ENCODE peak calls at places on chromosomes 6 and 20, in six cellular contexts. F, K, U, S, C and P are unnamed samples.

GRCh38 chr6:71676298-71676697 is 210.1 kb upstream of the RIMS1 start:
- DNase-seq in K (no peak), U (no peak), F (no peak), S (no peak), C (no peak), P (no peak)

GRCh38 chr6:152775441-152775840 is 24.8 kb downstream of the VIP start:
- DNase-seq in C (no peak), K (no peak), S (no peak), F (peak), U (no peak), P (no peak)

GRCh38 chr6:43308101-43308989 is at the start of gene CRIP3:
- DNase-seq in C (no peak), K (peak), F (peak), U (peak), S (no peak), P (peak)

GRCh38 chr6:113328886-113329381 is 528.2 kb upstream of the MARCKS start:
- DNase-seq in F (no peak), K (no peak), C (no peak), U (no peak), S (no peak), P (no peak)

GRCh38 chr6:106119991-106120390 is 33.9 kb downstream of the PRDM1 start:
- DNase-seq in C (no peak), F (no peak), U (no peak), K (no peak), S (no peak), P (no peak)

GRCh38 chr6:100479180-100480035 is 14.7 kb upstream of the SIM1 start:
- DNase-seq in U (peak), K (peak), S (no peak), F (peak), C (no peak), P (no peak)

GRCh38 chr6:147205690-147206600 is 1.7 kb downstream of the STXBP5 start:
- DNase-seq in S (no peak), K (no peak), U (no peak), F (no peak), C (no peak), P (no peak)

GRCh38 chr6:157099912-157100593 is 223.3 kb downstream of the TMEM242 start:
- DNase-seq in K (no peak), S (no peak), U (no peak), F (no peak), C (no peak), P (no peak)

GRCh38 chr20:44075191-44075949 is 111.6 kb downstream of the JPH2 start:
- DNase-seq in C (no peak), U (no peak), F (no peak), K (no peak), S (no peak), P (no peak)

GRCh38 chr6:167559675-167560479 is 235.0 kb downstream of the TTLL2 start:
- DNase-seq in C (no peak), U (no peak), F (no peak), K (no peak), S (no peak), P (no peak)

GRCh38 chr6:131916847-131917246 is 34.3 kb downstream of the CCN2 start:
- DNase-seq in S (no peak), U (no peak), F (no peak), C (no peak), K (no peak), P (no peak)

GRCh38 chr6:132188865-132189264 is 212.4 kb downstream of the MOXD1 start:
- DNase-seq in S (no peak), U (no peak), C (no peak), K (no peak), F (no peak), P (no peak)

GRCh38 chr6:108581237-108581931 is 20.7 kb downstream of the FOXO3 start:
- DNase-seq in F (peak), S (no peak), U (no peak), K (no peak), C (no peak), P (no peak)

GRCh38 chr20:49259799-49260198 is 18.1 kb downstream of the ZNFX1 start:
- DNase-seq in S (no peak), C (no peak), U (no peak), F (no peak), K (no peak), P (no peak)

GRCh38 chr20:4800131-4800530 is 78.4 kb downstream of the PRND start:
- DNase-seq in K (no peak), C (no peak), S (no peak), F (no peak), U (no peak), P (no peak)

GRCh38 chr6:137913434-137913833 is 46.4 kb downstream of the TNFAIP3 start:
- DNase-seq in S (no peak), U (no peak), C (no peak), F (no peak), K (no peak), P (no peak)

GRCh38 chr6:76697585-76697984 is 625.1 kb upstream of the IMPG1 start:
- DNase-seq in C (no peak), K (no peak), U (no peak), F (no peak), S (no peak), P (no peak)

GRCh38 chr6:84220809-84221409 is 6.5 kb downstream of the CEP162 start:
- DNase-seq in U (no peak), K (no peak), F (peak), C (no peak), S (no peak), P (no peak)

GRCh38 chr6:73657201-73657600 is 3.4 kb upstream of the SLC17A5 start:
- DNase-seq in S (no peak), F (no peak), U (no peak), K (no peak), C (no peak), P (no peak)

GRCh38 chr6:44561832-44562496 is 174.5 kb downstream of the CDC5L start:
- DNase-seq in C (no peak), S (no peak), K (no peak), U (peak), F (no peak), P (no peak)

GRCh38 chr6:96194675-96195074 is 178.9 kb downstream of the FUT9 start:
- DNase-seq in U (no peak), F (no peak), K (no peak), S (no peak), C (no peak), P (no peak)

GRCh38 chr6:152146385-152146784 is 338.9 kb downstream of the ESR1 start:
- DNase-seq in K (no peak), C (no peak), F (no peak), S (no peak), U (no peak), P (no peak)

GRCh38 chr6:111938710-111939109 is 65.5 kb upstream of the FYN start:
- DNase-seq in C (no peak), F (peak), K (no peak), U (no peak), S (no peak), P (no peak)

GRCh38 chr6:75144396-75144795 is 61.5 kb downstream of the COL12A1 start:
- DNase-seq in U (no peak), C (no peak), S (no peak), K (no peak), F (no peak), P (no peak)

GRCh38 chr20:8039048-8039447 is 19.5 kb upstream of the TMX4 start:
- DNase-seq in U (no peak), S (no peak), F (no peak), C (no peak), K (no peak), P (no peak)

GRCh38 chr6:15001511-15001910 is 244.4 kb upstream of the JARID2 start:
- DNase-seq in U (no peak), K (no peak), F (peak), S (no peak), C (no peak), P (no peak)

GRCh38 chr6:168232989-168233874 is 86.3 kb downstream of the DACT2 start:
- DNase-seq in F (no peak), S (no peak), K (no peak), C (no peak), U (no peak), P (no peak)

GRCh38 chr6:4647414-4648365 is 128.5 kb upstream of the CDYL start:
- DNase-seq in S (peak), K (peak), U (peak), F (peak), C (no peak), P (peak)

GRCh38 chr20:20360464-20360863 is 7.4 kb upstream of the INSM1 start:
- DNase-seq in S (no peak), C (no peak), F (peak), K (no peak), U (peak), P (peak)

GRCh38 chr6:14857501-14857900 is 388.4 kb upstream of the JARID2 start:
- DNase-seq in K (no peak), S (peak), F (no peak), U (no peak), C (no peak), P (no peak)

GRCh38 chr6:11621119-11621518 is 83.6 kb downstream of the TMEM170B start:
- DNase-seq in S (no peak), K (no peak), U (no peak), F (peak), C (no peak), P (no peak)

GRCh38 chr20:7416382-7416781 is 523.9 kb downstream of the HAO1 start:
- DNase-seq in F (no peak), S (no peak), K (no peak), C (no peak), U (no peak), P (no peak)

GRCh38 chr6:42162812-42163211 is 10.4 kb upstream of the GUCA1A start:
- DNase-seq in C (no peak), K (no peak), S (no peak), F (no peak), U (no peak), P (no peak)

GRCh38 chr6:81864124-81864523 is 111.6 kb upstream of the TENT5A start:
- DNase-seq in U (no peak), K (no peak), S (no peak), C (no peak), F (no peak), P (no peak)

GRCh38 chr20:61321481-61321880 is 69.4 kb downstream of the CDH4 start:
- DNase-seq in U (no peak), C (no peak), F (no peak), S (no peak), K (no peak), P (no peak)